ENCODE peak calls at places on chromosomes 13 and 19, in nine cellular contexts. One of them, this sample, is unnamed.

GRCh38 chr19:3366761-3367571 is 583 bp downstream of the NFIC start:
- DNase-seq in HuH-7.5: peak
- DNase-seq in mesenchymal stem cell: peak
- DNase-seq in hepatic stellate cell: peak
- DNase-seq in DMS53: peak
- DNase-seq in neural crest cell: no peak
- DNase-seq in AG10803: no peak
- DNase-seq in stimulated activated naive CD8-positive, alpha-beta T cell treated with anti-CD3 and anti-CD28 coated beads, Interleukin-15, Interleukin-2, amounts not matched to agents 100 U/mL and 50 U/mL, for 24 hours: peak
- DNase-seq in ecto neural progenitor cell: peak
- DNase-seq in this sample: no peak

GRCh38 chr13:79541426-79542049 is 60.6 kb downstream of the NDFIP2 start:
- DNase-seq in DMS53: peak
- DNase-seq in ecto neural progenitor cell: no peak
- DNase-seq in mesenchymal stem cell: peak
- DNase-seq in HuH-7.5: peak
- DNase-seq in hepatic stellate cell: no peak
- DNase-seq in stimulated activated naive CD8-positive, alpha-beta T cell treated with anti-CD3 and anti-CD28 coated beads, Interleukin-15, Interleukin-2, amounts not matched to agents 100 U/mL and 50 U/mL, for 24 hours: no peak
- DNase-seq in AG10803: peak
- DNase-seq in neural crest cell: no peak
- DNase-seq in this sample: peak

GRCh38 chr19:917323-918151 is at the start of gene KISS1R:
- DNase-seq in DMS53: peak
- DNase-seq in hepatic stellate cell: peak
- DNase-seq in stimulated activated naive CD8-positive, alpha-beta T cell treated with anti-CD3 and anti-CD28 coated beads, Interleukin-15, Interleukin-2, amounts not matched to agents 100 U/mL and 50 U/mL, for 24 hours: peak
- DNase-seq in neural crest cell: peak
- DNase-seq in mesenchymal stem cell: peak
- DNase-seq in AG10803: no peak
- DNase-seq in HuH-7.5: peak
- DNase-seq in ecto neural progenitor cell: peak
- DNase-seq in this sample: no peak

GRCh38 chr19:1893791-1894190 is 8.5 kb upstream of the ABHD17A start:
- DNase-seq in neural crest cell: no peak
- DNase-seq in hepatic stellate cell: no peak
- DNase-seq in stimulated activated naive CD8-positive, alpha-beta T cell treated with anti-CD3 and anti-CD28 coated beads, Interleukin-15, Interleukin-2, amounts not matched to agents 100 U/mL and 50 U/mL, for 24 hours: no peak
- DNase-seq in ecto neural progenitor cell: no peak
- DNase-seq in DMS53: no peak
- DNase-seq in HuH-7.5: no peak
- DNase-seq in AG10803: no peak
- DNase-seq in mesenchymal stem cell: no peak
- DNase-seq in this sample: no peak

GRCh38 chr13:76597868-76598267 is 288.3 kb downstream of the KCTD12 start:
- DNase-seq in HuH-7.5: no peak
- DNase-seq in neural crest cell: no peak
- DNase-seq in ecto neural progenitor cell: no peak
- DNase-seq in AG10803: no peak
- DNase-seq in hepatic stellate cell: no peak
- DNase-seq in mesenchymal stem cell: no peak
- DNase-seq in DMS53: peak
- DNase-seq in stimulated activated naive CD8-positive, alpha-beta T cell treated with anti-CD3 and anti-CD28 coated beads, Interleukin-15, Interleukin-2, amounts not matched to agents 100 U/mL and 50 U/mL, for 24 hours: no peak
- DNase-seq in this sample: no peak

GRCh38 chr13:49218493-49219051 is 1.6 kb upstream of the MLNR start:
- DNase-seq in HuH-7.5: no peak
- DNase-seq in mesenchymal stem cell: peak
- DNase-seq in hepatic stellate cell: no peak
- DNase-seq in AG10803: no peak
- DNase-seq in stimulated activated naive CD8-positive, alpha-beta T cell treated with anti-CD3 and anti-CD28 coated beads, Interleukin-15, Interleukin-2, amounts not matched to agents 100 U/mL and 50 U/mL, for 24 hours: no peak
- DNase-seq in neural crest cell: no peak
- DNase-seq in DMS53: peak
- DNase-seq in ecto neural progenitor cell: peak
- DNase-seq in this sample: no peak

GRCh38 chr19:44684892-44685847 is 13.8 kb upstream of the CEACAM16 start:
- DNase-seq in AG10803: peak
- DNase-seq in HuH-7.5: no peak
- DNase-seq in DMS53: peak
- DNase-seq in ecto neural progenitor cell: no peak
- DNase-seq in neural crest cell: no peak
- DNase-seq in mesenchymal stem cell: peak
- DNase-seq in hepatic stellate cell: peak
- DNase-seq in stimulated activated naive CD8-positive, alpha-beta T cell treated with anti-CD3 and anti-CD28 coated beads, Interleukin-15, Interleukin-2, amounts not matched to agents 100 U/mL and 50 U/mL, for 24 hours: peak
- DNase-seq in this sample: peak

GRCh38 chr13:44734204-44734707 is 158.1 kb upstream of the TSC22D1 start:
- DNase-seq in DMS53: no peak
- DNase-seq in neural crest cell: no peak
- DNase-seq in AG10803: peak
- DNase-seq in stimulated activated naive CD8-positive, alpha-beta T cell treated with anti-CD3 and anti-CD28 coated beads, Interleukin-15, Interleukin-2, amounts not matched to agents 100 U/mL and 50 U/mL, for 24 hours: no peak
- DNase-seq in ecto neural progenitor cell: no peak
- DNase-seq in mesenchymal stem cell: no peak
- DNase-seq in hepatic stellate cell: no peak
- DNase-seq in HuH-7.5: no peak
- DNase-seq in this sample: peak

This sample was measured in fibroblast of mammary gland.